ENCODE peak calls at places on chromosome 3, in five cellular contexts. X is fibroblast of mammary gland, L is GM04503, S is kidney glomerular epithelial cell, J is mucosa of gallbladder. W is an unnamed sample.

GRCh38 chr3:141894524-141895176 is 18.2 kb downstream of the ATP1B3 start:
- DNase-seq in S (peak), L (peak), X (peak), J (no peak), W (no peak)

GRCh38 chr3:159804726-159805410 is 183.8 kb upstream of the IL12A start:
- DNase-seq in L (no peak), J (peak), S (peak), X (peak), W (peak)

GRCh38 chr3:51386852-51387229 is 1.8 kb downstream of the MANF start:
- DNase-seq in X (no peak), S (no peak), L (no peak), J (no peak), W (no peak)

GRCh38 chr3:42589382-42590109 is 1.1 kb upstream of the SS18L2 start:
- DNase-seq in X (no peak), J (no peak), L (no peak), S (no peak), W (peak)

GRCh38 chr3:18438586-18438985 is 13.4 kb upstream of the SATB1 start:
- DNase-seq in X (no peak), S (no peak), L (no peak), J (no peak), W (no peak)

GRCh38 chr3:61562042-61562809 is 855 bp downstream of the PTPRG start:
- DNase-seq in X (no peak), J (no peak), S (no peak), L (no peak), W (peak)

GRCh38 chr3:86978111-86978528 is 12.8 kb downstream of the VGLL3 start:
- DNase-seq in S (no peak), J (peak), L (peak), X (peak), W (no peak)

GRCh38 chr3:71453319-71453718 is 130.2 kb downstream of the FOXP1 start:
- DNase-seq in J (no peak), L (no peak), X (no peak), S (no peak), W (no peak)

GRCh38 chr3:28334552-28334951 is 14.0 kb upstream of the ZCWPW2 start:
- DNase-seq in J (no peak), S (no peak), L (no peak), X (peak), W (no peak)

GRCh38 chr3:14646589-14647413 is 4.8 kb upstream of the CCDC174 start:
- DNase-seq in S (no peak), L (no peak), X (no peak), J (no peak), W (no peak)

GRCh38 chr3:30470566-30470965 is 135.8 kb upstream of the TGFBR2 start:
- DNase-seq in J (no peak), X (no peak), L (no peak), S (no peak), W (no peak)

GRCh38 chr3:13145826-13146642 is 72.8 kb upstream of the IQSEC1 start:
- DNase-seq in S (no peak), X (no peak), L (no peak), J (no peak), W (no peak)

GRCh38 chr3:143507735-143508580 is 340.3 kb downstream of the SLC9A9 start:
- DNase-seq in L (peak), S (peak), X (peak), J (no peak), W (no peak)

GRCh38 chr3:175404026-175404425 is 544.9 kb downstream of the NAALADL2 start:
- DNase-seq in S (no peak), L (no peak), X (peak), J (no peak), W (no peak)

GRCh38 chr3:48128779-48129178 is 59.4 kb downstream of the CDC25A start:
- DNase-seq in L (no peak), J (no peak), X (no peak), S (peak), W (no peak)

GRCh38 chr3:100697723-100698285 is 11.5 kb upstream of the TFG start:
- DNase-seq in L (no peak), J (no peak), X (no peak), S (no peak), W (no peak)

GRCh38 chr3:72448375-72448823 is 399.8 kb downstream of the SHQ1 start:
- DNase-seq in J (no peak), X (no peak), S (no peak), L (no peak), W (no peak)

GRCh38 chr3:50121416-50122032 is 32.8 kb downstream of the RBM5 start:
- DNase-seq in X (peak), S (peak), L (peak), J (peak), W (peak)

GRCh38 chr3:134350861-134351311 is 23.4 kb downstream of the AMOTL2 start:
- DNase-seq in X (no peak), J (peak), S (no peak), L (no peak), W (peak)

GRCh38 chr3:133933097-133934024 is 37.7 kb upstream of the RAB6B start:
- DNase-seq in X (no peak), S (no peak), J (peak), L (no peak), W (no peak)

GRCh38 chr3:63015614-63016016 is 140.4 kb upstream of the CADPS start:
- DNase-seq in S (no peak), L (no peak), X (no peak), J (no peak), W (peak)

GRCh38 chr3:86147119-86147518 is 843.8 kb downstream of the VGLL3 start:
- DNase-seq in S (no peak), X (no peak), J (no peak), L (no peak), W (peak)

GRCh38 chr3:138068579-138069174 is 46.7 kb downstream of the DZIP1L start:
- DNase-seq in L (no peak), X (peak), S (peak), J (peak), W (peak)

GRCh38 chr3:134228035-134228434 is 22.6 kb downstream of the RYK start:
- DNase-seq in S (no peak), X (peak), L (no peak), J (no peak), W (no peak)

GRCh38 chr3:160869825-160870224 is 113.8 kb downstream of the PPM1L start:
- DNase-seq in L (no peak), X (no peak), J (peak), S (no peak), W (peak)

GRCh38 chr3:176992565-176992964 is 204.7 kb downstream of the TBL1XR1 start:
- DNase-seq in S (peak), J (no peak), X (peak), L (no peak), W (no peak)

GRCh38 chr3:107674371-107674770 is 151.6 kb downstream of the BBX start:
- DNase-seq in X (peak), J (no peak), L (no peak), S (no peak), W (no peak)

GRCh38 chr3:170806676-170807075 is 63.3 kb downstream of the RPL22L1 start:
- DNase-seq in J (no peak), X (no peak), L (no peak), S (no peak), W (no peak)

GRCh38 chr3:185089343-185089742 is 63.5 kb downstream of the C3orf70 start:
- DNase-seq in J (no peak), S (peak), L (no peak), X (no peak), W (no peak)

GRCh38 chr3:18224406-18224805 is 200.7 kb downstream of the SATB1 start:
- DNase-seq in S (no peak), L (no peak), J (no peak), X (no peak), W (no peak)

GRCh38 chr3:159996018-159996417 is 7.4 kb downstream of the IL12A start:
- DNase-seq in J (no peak), S (no peak), X (peak), L (no peak), W (no peak)

GRCh38 chr3:178454714-178455113 is 81.5 kb upstream of the KCNMB2 start:
- DNase-seq in X (peak), L (no peak), S (peak), J (peak), W (no peak)

GRCh38 chr3:100941046-100941445 is 52.2 kb downstream of the ABI3BP start:
- DNase-seq in S (no peak), J (no peak), L (no peak), X (peak), W (no peak)

W was measured in DMS53.